ENCODE peak calls at places on chromosomes 7 and 10, in five cellular contexts. H is spleen, W is uterus, A is GM23338, U is adrenal gland. C is an unnamed sample.

GRCh38 chr10:119111968-119112515 is 8.1 kb downstream of the DENND10 start:
- DNase-seq in H (no peak), W (no peak), U (no peak), A (no peak), C (no peak)

GRCh38 chr10:61733358-61733940 is 70.7 kb downstream of the CABCOCO1 start:
- DNase-seq in A (peak; percentile 75), H (no peak), U (no peak), W (peak; percentile 16), C (no peak)

GRCh38 chr10:98365698-98366530 is 49.1 kb downstream of the PYROXD2 start:
- DNase-seq in U (no peak), W (no peak), A (no peak), H (no peak), C (no peak)

GRCh38 chr7:96179863-96180262 is 142.0 kb downstream of the SLC25A13 start:
- DNase-seq in W (no peak), U (no peak), H (no peak), A (no peak), C (no peak)

GRCh38 chr10:118278649-118279048 is 63.5 kb downstream of the FAM204A start:
- DNase-seq in H (no peak), A (no peak), U (no peak), W (no peak), C (no peak)

GRCh38 chr7:158706273-158706704 is 1.7 kb upstream of the NCAPG2 start:
- DNase-seq in H (no peak), U (no peak), W (no peak), A (no peak), C (no peak)

GRCh38 chr10:24784061-24784460 is 60.4 kb upstream of the ARHGAP21 start:
- DNase-seq in H (no peak), W (no peak), U (no peak), A (no peak), C (peak; percentile 91)

GRCh38 chr10:27908231-27908630 is 90.6 kb downstream of the ODAD2 start:
- DNase-seq in U (no peak), H (no peak), A (no peak), W (no peak), C (no peak)

GRCh38 chr7:113918946-113919345 is at the start of gene PPP1R3A:
- DNase-seq in A (peak; percentile 35), W (no peak), H (no peak), U (no peak), C (no peak)

GRCh38 chr10:87524296-87524695 is 19.6 kb downstream of the MINPP1 start:
- DNase-seq in W (no peak), H (no peak), U (no peak), A (no peak), C (no peak)

GRCh38 chr10:60185426-60185825 is 204.2 kb downstream of the ANK3 start:
- DNase-seq in W (no peak), H (no peak), A (no peak), U (no peak), C (no peak)

GRCh38 chr10:60188548-60188947 is 201.1 kb downstream of the ANK3 start:
- DNase-seq in A (no peak), U (no peak), W (no peak), H (no peak), C (peak; percentile 30)

GRCh38 chr10:60189861-60190475 is 199.7 kb downstream of the ANK3 start:
- DNase-seq in W (no peak), U (no peak), A (no peak), H (no peak), C (no peak)

GRCh38 chr10:60187691-60188090 is 202.0 kb downstream of the ANK3 start:
- DNase-seq in U (no peak), H (no peak), W (no peak), A (no peak), C (no peak)

DNA sequence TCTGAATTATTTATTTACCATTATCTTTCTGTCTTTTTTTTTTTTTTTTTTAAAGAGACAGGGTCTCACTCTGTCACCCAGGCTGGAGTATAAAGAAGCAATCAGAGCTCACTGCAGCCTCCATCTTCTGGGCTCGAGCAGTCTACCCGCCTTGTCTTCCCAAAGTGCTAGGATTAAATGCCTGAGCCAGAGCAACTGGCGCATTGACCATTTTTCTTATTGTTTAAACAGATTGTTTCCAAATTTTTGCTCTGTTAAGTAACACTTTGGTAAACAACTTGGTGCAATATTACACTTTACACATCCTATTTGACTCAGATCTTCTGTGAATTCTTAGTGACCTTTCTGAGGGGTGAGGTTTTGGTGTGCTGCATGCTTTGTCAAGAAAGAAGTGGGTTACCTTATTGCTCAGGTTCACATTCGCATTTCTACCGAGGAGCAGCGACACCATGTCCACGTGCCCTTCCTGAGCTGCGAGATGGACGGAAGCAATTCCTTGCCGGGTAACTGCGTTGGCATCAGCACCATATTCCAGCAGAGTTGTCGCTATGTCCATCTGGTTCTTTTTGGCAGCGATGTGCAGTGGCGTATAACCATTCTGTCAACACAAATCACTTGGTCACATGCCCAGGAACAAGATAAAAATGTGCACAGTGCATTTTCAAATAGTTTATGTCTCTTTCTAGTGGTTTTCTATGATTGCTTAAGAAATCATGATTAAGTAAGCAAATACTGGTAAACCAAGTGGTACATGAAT is 203.2 kb downstream of the ANK3 start:
- DNase-seq in H (no peak), U (no peak), W (no peak), A (no peak), C (peak; percentile 63)
- H3K27ac ChIP-seq in H (no peak overlapping the region), U (no peak overlapping the region), W (no peak overlapping the region), A (no peak overlapping the region), C (peak overlapping the region; percentile 67)

GRCh38 chr10:86189891-86190290 is 176.7 kb downstream of the GRID1 start:
- DNase-seq in W (no peak), U (no peak), A (no peak), H (no peak), C (no peak)

GRCh38 chr10:86188796-86189558 is 177.6 kb downstream of the GRID1 start:
- DNase-seq in U (no peak), W (no peak), H (peak; percentile 55), A (no peak), C (no peak)

GRCh38 chr10:86187840-86188239 is 178.8 kb downstream of the GRID1 start:
- DNase-seq in H (no peak), A (no peak), W (no peak), U (no peak), C (no peak)

GRCh38 chr10:86188326-86188725 is 178.3 kb downstream of the GRID1 start:
- DNase-seq in W (no peak), U (no peak), A (no peak), H (no peak), C (peak; percentile 68)

GRCh38 chr10:86186633-86187032 is 180.0 kb downstream of the GRID1 start:
- DNase-seq in A (no peak), H (no peak), U (no peak), W (no peak), C (no peak)
- TF ChIP-seq CTCF in A (no peak), H (no peak), U (no peak), W (no peak), C (no peak)

GRCh38 chr10:3595736-3596135 is 189.3 kb downstream of the KLF6 start:
- DNase-seq in A (no peak), W (no peak), U (no peak), H (no peak), C (no peak)
- H3K27ac ChIP-seq in A (no peak overlapping the region), W (no peak overlapping the region), U (no peak overlapping the region), H (no peak overlapping the region), C (no peak overlapping the region)

GRCh38 chr7:8700076-8700624 is 266.7 kb downstream of the NXPH1 start:
- DNase-seq in H (no peak), W (no peak), U (no peak), A (no peak), C (no peak)

GRCh38 chr7:8702807-8703206 is 269.4 kb downstream of the NXPH1 start:
- DNase-seq in U (no peak), W (no peak), H (no peak), A (peak; percentile 41), C (no peak)
- TF ChIP-seq CTCF in U (no peak), W (no peak), H (no peak), A (peak; percentile 43), C (no peak)

GRCh38 chr7:55178863-55179773 is 160.3 kb downstream of the EGFR start:
- DNase-seq in W (no peak), U (no peak), A (no peak), H (no peak), C (no peak)

GRCh38 chr7:55180821-55181542 is 162.2 kb downstream of the EGFR start:
- DNase-seq in W (no peak), U (no peak), H (no peak), A (no peak), C (no peak)

GRCh38 chr7:55179897-55180682 is 161.3 kb downstream of the EGFR start:
- DNase-seq in A (no peak), H (no peak), U (peak; percentile 32), W (no peak), C (no peak)

GRCh38 chr7:55183897-55184296 is 165.1 kb downstream of the EGFR start:
- DNase-seq in W (no peak), A (no peak), U (no peak), H (no peak), C (no peak)

GRCh38 chr7:55181774-55182173 is 163.0 kb downstream of the EGFR start:
- DNase-seq in U (no peak), H (no peak), A (no peak), W (no peak), C (peak; percentile 28)
- H3K27ac ChIP-seq in U (no peak overlapping the region), H (no peak overlapping the region), A (no peak overlapping the region), W (no peak overlapping the region), C (no peak overlapping the region)

GRCh38 chr10:42836771-42837468 is 54.3 kb downstream of the BMS1 start:
- DNase-seq in U (no peak), W (no peak), H (no peak), A (peak; percentile 62), C (peak; percentile 49)
- TF ChIP-seq CTCF in U (no peak), W (no peak), H (no peak), A (no peak), C (no peak)

DNA sequence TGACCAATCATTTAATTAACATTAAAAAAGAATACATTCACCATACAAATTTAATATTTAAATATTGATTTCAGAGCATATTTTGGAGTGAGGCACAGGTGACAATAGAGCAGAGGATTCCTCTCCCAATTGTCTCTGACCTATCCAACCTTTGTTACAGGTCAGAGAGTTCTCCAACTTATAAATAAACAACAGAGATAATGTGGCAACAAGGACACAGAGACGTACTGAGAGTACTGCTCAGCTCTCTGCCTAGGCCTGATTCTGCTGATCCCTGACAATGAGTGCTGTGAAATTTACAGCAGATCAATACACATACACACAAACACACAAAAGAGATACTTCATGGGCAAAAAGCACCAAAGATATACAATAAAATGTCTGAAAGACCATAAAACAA is 18.3 kb upstream of the AGAP5 start:
- DNase-seq in W (no peak), A (no peak), H (no peak), U (no peak), C (no peak)
- H3K27ac ChIP-seq in W (no peak overlapping the region), A (no peak overlapping the region), H (no peak overlapping the region), U (peak overlapping the region; percentile 27), C (peak overlapping the region; percentile 93)